ENCODE peak calls at places on chromosomes 16 and 17, in seven cellular contexts. H, G, A, Y, M, C and K are unnamed samples.

GRCh38 chr16:85528528-85529387 is 84.4 kb upstream of the GSE1 start:
- DNase-seq in M (peak; percentile 66), Y (no peak), H (no peak), G (no peak), C (no peak), A (peak; percentile 26), K (no peak)

GRCh38 chr16:1042076-1042744 is 30.3 kb upstream of the SSTR5 start:
- DNase-seq in M (no peak), C (no peak), A (no peak), G (no peak), H (no peak), Y (no peak), K (no peak)

GRCh38 chr16:68000024-68000423 is 740 bp upstream of the DPEP2 start:
- DNase-seq in C (no peak), M (no peak), Y (no peak), H (no peak), G (no peak), A (no peak), K (no peak)

GRCh38 chr17:29588017-29588557 is 1.4 kb downstream of the GIT1 start:
- DNase-seq in G (no peak), H (no peak), M (no peak), C (no peak), Y (no peak), A (no peak), K (no peak)

GRCh38 chr16:52548261-52549010 is 1.5 kb upstream of the TOX3 start:
- DNase-seq in C (no peak), M (peak; percentile 7), Y (no peak), A (no peak), H (no peak), G (no peak), K (no peak)

GRCh38 chr17:31286587-31286986 is 10.5 kb downstream of the OMG start:
- DNase-seq in A (no peak), M (no peak), Y (no peak), H (no peak), G (no peak), C (no peak), K (no peak)

GRCh38 chr17:29107933-29108805 is 65.2 kb downstream of the PIPOX start:
- DNase-seq in M (no peak), H (peak; percentile 82), Y (no peak), C (no peak), A (no peak), G (peak; percentile 78), K (no peak)

GRCh38 chr16:31893824-31894223 is 20.2 kb downstream of the ZNF267 start:
- DNase-seq in Y (no peak), C (no peak), G (no peak), M (no peak), H (no peak), A (no peak), K (no peak)

GRCh38 chr17:42493324-42493723 is 34.6 kb downstream of the ATP6V0A1 start:
- DNase-seq in G (no peak), H (peak; percentile 47), M (no peak), Y (no peak), A (no peak), C (no peak), K (no peak)

GRCh38 chr17:78806451-78806850 is 24.4 kb upstream of the CYTH1 start:
- DNase-seq in Y (no peak), H (no peak), A (peak; percentile 38), G (no peak), C (no peak), M (no peak), K (peak; percentile 71)

GRCh38 chr17:44216173-44216572 is 3.3 kb downstream of the UBTF start:
- DNase-seq in M (peak; percentile 81), G (no peak), C (no peak), A (no peak), Y (no peak), H (no peak), K (no peak)

GRCh38 chr17:81923302-81924260 is 4.0 kb downstream of the MAFG start:
- DNase-seq in G (peak; percentile 89), A (no peak), M (no peak), Y (peak; percentile 73), H (peak; percentile 88), C (no peak), K (no peak)

GRCh38 chr16:16124974-16125373 is 98.3 kb downstream of the ABCC6 start:
- DNase-seq in M (no peak), Y (no peak), G (no peak), H (no peak), A (no peak), C (no peak), K (no peak)

GRCh38 chr16:30185683-30186421 is 2.5 kb downstream of the CORO1A start:
- DNase-seq in A (peak; percentile 80), C (peak; percentile 74), M (peak; percentile 98), H (no peak), Y (no peak), G (no peak), K (peak; percentile 71)

GRCh38 chr17:61431594-61432311 is 20.5 kb upstream of the TBX4 start:
- DNase-seq in H (no peak), G (no peak), C (no peak), M (no peak), A (no peak), Y (peak; percentile 53), K (no peak)

GRCh38 chr17:49575524-49576120 is at the start of gene NXPH3:
- DNase-seq in A (peak; percentile 82), M (peak; percentile 67), H (peak; percentile 63), C (peak; percentile 54), G (peak; percentile 16), Y (peak; percentile 49), K (peak; percentile 35)

GRCh38 chr17:78460951-78461944 is 82.8 kb downstream of the PGS1 start:
- DNase-seq in H (no peak), G (no peak), A (no peak), M (no peak), C (no peak), Y (no peak), K (no peak)

GRCh38 chr16:17571499-17572093 is 100.8 kb upstream of the XYLT1 start:
- DNase-seq in Y (no peak), M (no peak), G (no peak), H (no peak), C (no peak), A (no peak), K (no peak)

GRCh38 chr16:56988161-56988947 is 1.0 kb upstream of the NLRC5 start:
- DNase-seq in C (no peak), G (no peak), A (no peak), M (no peak), Y (peak; percentile 45), H (no peak), K (no peak)

GRCh38 chr17:80730739-80731138 is 186.1 kb downstream of the RPTOR start:
- DNase-seq in C (no peak), Y (no peak), H (no peak), M (no peak), G (no peak), A (no peak), K (no peak)

GRCh38 chr17:7721612-7722011 is 4.1 kb downstream of the DNAH2 start:
- DNase-seq in M (no peak), Y (no peak), C (no peak), G (no peak), H (no peak), A (no peak), K (no peak)

GRCh38 chr17:61455754-61456681 is 3.8 kb downstream of the TBX4 start:
- DNase-seq in C (no peak), G (no peak), Y (no peak), A (no peak), H (no peak), M (no peak), K (no peak)

GRCh38 chr17:70084476-70084875 is 9.5 kb downstream of the KCNJ16 start:
- DNase-seq in H (no peak), M (no peak), A (no peak), C (no peak), Y (no peak), G (no peak), K (no peak)

GRCh38 chr17:72512649-72513556 is 392.1 kb downstream of the SOX9 start:
- DNase-seq in A (no peak), G (no peak), Y (no peak), C (no peak), M (peak; percentile 65), H (no peak), K (no peak)